ENCODE peak calls at places on chromosomes 11 and 22, in nine cellular contexts. C is pancreas, I is neuronal stem cell, Y is PC-3, R is transverse colon, Q is BE2C, K is small intestine, A is upper lobe of right lung, Z is bronchial epithelial cell. M is an unnamed sample.

GRCh38 chr11:12683857-12684256 is 9.6 kb downstream of the TEAD1 start:
- DNase-seq in C (no peak), I (no peak), Y (peak; percentile 68), R (no peak), Q (no peak), K (no peak), A (no peak), Z (no peak), M (peak; percentile 62)

GRCh38 chr11:133928628-133929059 is 28.1 kb downstream of the IGSF9B start:
- DNase-seq in C (no peak), I (no peak), Y (peak; percentile 43), R (no peak), Q (peak; percentile 52), K (no peak), A (no peak), Z (peak; percentile 10), M (no peak)

GRCh38 chr11:61697093-61697492 is 16.9 kb downstream of the DAGLA start:
- DNase-seq in C (peak; percentile 77), I (no peak), Y (peak; percentile 98), R (no peak), Q (no peak), K (no peak), A (peak; percentile 73), Z (peak; percentile 61), M (no peak)

GRCh38 chr22:39908737-39909136 is 7.9 kb downstream of the GRAP2 start:
- DNase-seq in C (no peak), I (no peak), Y (peak; percentile 3), R (no peak), Q (no peak), K (no peak), A (no peak), Z (peak; percentile 32), M (no peak)

GRCh38 chr11:115929618-115930129 is 425.5 kb upstream of the CADM1 start:
- DNase-seq in C (no peak), I (no peak), Y (no peak), R (no peak), Q (no peak), K (no peak), A (no peak), Z (no peak), M (no peak)

GRCh38 chr22:19897726-19898515 is 43.2 kb upstream of the GNB1L start:
- DNase-seq in C (no peak), I (no peak), Y (no peak), R (no peak), Q (no peak), K (no peak), A (no peak), Z (no peak), M (no peak)

GRCh38 chr11:47586456-47586855 is at the start of gene FAM180B:
- DNase-seq in C (no peak), I (no peak), Y (no peak), R (no peak), Q (no peak), K (no peak), A (no peak), Z (no peak), M (no peak)

GRCh38 chr22:24043957-24044356 is 32.9 kb downstream of the CABIN1 start:
- DNase-seq in C (no peak), I (no peak), Y (no peak), R (no peak), Q (no peak), K (no peak), A (no peak), Z (no peak), M (no peak)

GRCh38 chr11:106156290-106156937 is 79.0 kb downstream of the AASDHPPT start:
- DNase-seq in C (no peak), I (peak; percentile 21), Y (peak; percentile 76), R (no peak), Q (no peak), K (peak; percentile 81), A (no peak), Z (peak; percentile 76), M (peak; percentile 21)

GRCh38 chr11:75429902-75430691 is 2.9 kb downstream of the KLHL35 start:
- DNase-seq in C (no peak), I (no peak), Y (peak; percentile 79), R (peak; percentile 71), Q (peak; percentile 77), K (peak; percentile 69), A (peak; percentile 90), Z (peak; percentile 44), M (no peak)

GRCh38 chr11:123450593-123450992 is 20.5 kb downstream of the GRAMD1B start:
- DNase-seq in C (no peak), I (no peak), Y (no peak), R (no peak), Q (no peak), K (no peak), A (no peak), Z (no peak), M (no peak)

GRCh38 chr11:63667993-63668392 is 3.2 kb downstream of the ATL3 start:
- DNase-seq in C (no peak), I (no peak), Y (peak; percentile 98), R (no peak), Q (no peak), K (no peak), A (no peak), Z (peak; percentile 96), M (peak; percentile 89)

GRCh38 chr22:46770726-46771125 is 8.3 kb downstream of the TBC1D22A start:
- DNase-seq in C (no peak), I (no peak), Y (no peak), R (no peak), Q (no peak), K (no peak), A (no peak), Z (no peak), M (no peak)

GRCh38 chr11:124961972-124962609 is 8.1 kb downstream of the CCDC15 start:
- DNase-seq in C (no peak), I (peak; percentile 49), Y (peak; percentile 91), R (no peak), Q (no peak), K (peak; percentile 82), A (no peak), Z (peak; percentile 78), M (no peak)

DNA sequence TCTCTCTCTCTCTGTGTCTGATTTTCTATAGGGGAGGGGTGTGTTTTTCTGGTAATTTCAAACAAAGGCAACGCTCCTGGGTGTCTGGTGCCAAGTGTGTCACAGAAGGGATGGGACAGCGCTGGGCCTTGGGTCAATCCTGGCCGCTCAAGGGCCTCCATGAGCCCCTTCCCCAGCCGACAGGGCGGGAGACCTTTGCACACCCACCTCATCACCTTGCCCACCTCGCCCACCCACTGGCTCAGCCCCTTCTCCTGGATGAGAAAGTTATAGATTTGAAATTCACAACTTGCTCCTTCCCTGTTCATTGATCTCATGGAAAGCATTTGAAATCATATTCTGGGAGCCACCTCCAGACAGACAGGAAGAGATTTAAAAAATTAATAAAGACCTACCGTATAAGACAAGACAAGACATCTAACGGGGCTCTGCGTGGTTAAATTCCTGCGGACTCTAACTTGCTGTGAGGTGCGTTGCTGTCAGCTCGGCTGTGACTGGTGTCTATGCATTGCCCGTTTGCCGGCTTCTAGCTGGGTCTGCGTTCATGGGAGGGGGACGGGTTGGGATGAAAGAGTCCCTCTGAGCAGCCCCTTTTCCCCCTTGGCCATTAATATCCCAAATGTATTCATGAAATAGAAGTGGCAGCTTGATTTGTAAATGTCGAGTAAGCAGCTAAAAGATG is 27.0 kb downstream of the MPPED1 start:
- DNase-seq in C (no peak), I (no peak), Y (no peak), R (no peak), Q (no peak), K (no peak), A (peak; percentile 44), Z (no peak), M (no peak)
- H3K27me3 ChIP-seq in C (no peaks in the 10 kb centered on the region), I (peaks cover 67% of the 10 kb centered on the region), Y (peaks cover 8% of the 10 kb centered on the region), R (peaks cover 15% of the 10 kb centered on the region), Q (no peaks in the 10 kb centered on the region), K (no peaks in the 10 kb centered on the region), A (peaks cover 10% of the 10 kb centered on the region), Z (peaks cover 17% of the 10 kb centered on the region), M (no peaks in the 10 kb centered on the region)

DNA sequence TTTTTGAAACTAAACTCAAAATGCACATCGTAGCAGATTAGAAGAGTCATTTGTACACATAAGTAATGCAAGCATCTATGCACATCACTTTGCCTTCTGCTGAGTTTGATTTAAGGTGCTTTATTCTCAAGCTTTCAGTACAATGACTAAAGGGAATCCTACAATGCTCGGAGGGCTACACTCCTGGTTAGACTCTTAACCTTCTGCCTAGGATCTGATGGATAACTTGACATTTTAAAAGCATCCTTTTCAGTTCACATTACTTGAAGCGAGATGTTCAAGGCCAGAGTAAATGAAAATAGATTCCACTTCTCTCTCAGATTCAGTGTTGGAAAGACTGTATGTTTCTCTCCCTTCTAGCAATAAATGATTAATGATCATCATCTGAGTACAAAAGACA is 259.3 kb upstream of the ANO3 start:
- DNase-seq in C (no peak), I (no peak), Y (no peak), R (no peak), Q (no peak), K (no peak), A (no peak), Z (no peak), M (no peak)
- H3K27me3 ChIP-seq in C (no peaks in the 10 kb centered on the region), I (no peaks in the 10 kb centered on the region), Y (peaks cover 4% of the 10 kb centered on the region), R (no peaks in the 10 kb centered on the region), Q (no peaks in the 10 kb centered on the region), K (no peaks in the 10 kb centered on the region), A (no peaks in the 10 kb centered on the region), Z (no peaks in the 10 kb centered on the region), M (no peaks in the 10 kb centered on the region)

DNA sequence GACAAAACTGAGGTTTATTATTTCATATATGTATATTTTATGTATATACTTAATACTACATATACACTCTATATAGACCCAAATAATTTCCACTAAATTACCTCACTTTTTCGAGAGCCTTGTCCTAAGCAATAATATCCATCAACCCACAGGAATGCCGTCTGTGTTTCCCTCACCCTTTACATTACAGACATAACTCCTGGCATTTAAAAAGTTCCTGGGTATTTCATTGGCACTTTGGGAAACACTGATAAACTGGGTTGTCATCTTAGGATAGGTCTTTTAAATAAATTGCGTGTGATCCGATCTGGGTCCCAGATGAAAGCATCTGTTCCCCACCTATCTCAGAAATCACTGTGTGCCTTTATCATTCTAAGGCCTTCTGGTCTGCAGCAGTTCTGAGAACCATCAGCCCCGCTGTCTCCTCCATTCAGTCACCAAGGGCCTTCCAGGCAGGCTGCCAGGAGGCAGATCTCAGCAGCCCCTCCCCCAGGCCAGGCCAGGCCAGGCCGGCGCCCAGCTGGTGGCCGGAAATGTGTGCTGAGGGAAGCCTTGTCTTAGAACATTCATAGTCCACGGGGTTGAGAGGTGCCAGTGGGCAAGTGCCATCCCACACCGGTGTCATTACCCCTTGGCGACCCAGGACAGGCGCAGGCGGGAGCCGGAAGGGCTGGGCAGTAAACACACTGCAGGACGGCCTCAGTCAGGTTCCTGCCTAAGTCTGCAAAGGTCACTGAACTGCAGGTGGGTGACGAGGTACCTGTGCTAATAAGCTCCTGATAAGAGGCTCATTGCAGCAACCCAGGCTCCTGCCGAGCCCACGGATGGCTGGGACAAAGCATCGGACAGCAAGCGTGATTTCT is 3.3 kb downstream of the FGF19 start:
- DNase-seq in C (peak; percentile 44), I (no peak), Y (peak; percentile 67), R (no peak), Q (peak; percentile 90), K (peak; percentile 64), A (peak; percentile 85), Z (no peak), M (no peak)
- H3K27me3 ChIP-seq in C (peaks cover 20% of the 10 kb centered on the region), I (peaks cover 54% of the 10 kb centered on the region), Y (no peaks in the 10 kb centered on the region), R (peaks cover 96% of the 10 kb centered on the region), Q (peaks cover 4% of the 10 kb centered on the region), K (peaks cover 21% of the 10 kb centered on the region), A (peaks cover 80% of the 10 kb centered on the region), Z (peaks cover 18% of the 10 kb centered on the region), M (peaks cover 35% of the 10 kb centered on the region)

DNA sequence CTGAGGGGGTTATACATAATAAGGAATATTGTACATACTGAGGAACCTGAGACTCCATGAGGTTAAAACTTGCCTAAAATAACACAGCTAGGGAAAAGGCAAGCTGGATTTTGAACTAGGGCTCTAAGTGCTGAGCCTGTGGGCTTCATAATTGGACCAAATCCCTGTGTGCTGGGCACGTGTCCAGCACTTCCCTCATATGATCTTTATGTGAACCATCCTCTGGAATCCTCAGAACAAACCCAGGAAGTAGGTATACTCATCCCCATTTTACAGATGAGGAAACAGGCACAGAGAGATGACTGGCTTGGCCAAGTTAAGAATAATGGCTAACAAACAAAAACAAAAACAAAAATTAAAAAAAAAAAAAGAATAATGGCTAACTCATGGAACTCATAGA is 14.9 kb downstream of the RTN4RL2 start:
- DNase-seq in C (no peak), I (no peak), Y (peak; percentile 29), R (no peak), Q (no peak), K (no peak), A (no peak), Z (no peak), M (no peak)
- H3K27me3 ChIP-seq in C (no peaks in the 10 kb centered on the region), I (no peaks in the 10 kb centered on the region), Y (no peaks in the 10 kb centered on the region), R (peaks cover 25% of the 10 kb centered on the region), Q (peaks cover 15% of the 10 kb centered on the region), K (no peaks in the 10 kb centered on the region), A (no peaks in the 10 kb centered on the region), Z (peaks cover 10% of the 10 kb centered on the region), M (peaks cover 10% of the 10 kb centered on the region)